ENCODE peak calls at places on chromosomes 2 and 18, in seven cellular contexts. Q is HFFc6, T is GM13977, P is esophagus squamous epithelium, D is astrocyte of the spinal cord, N is GM10248, K is esophagus muscularis mucosa. J is an unnamed sample.

GRCh38 chr2:172228177-172228785 is 125.6 kb upstream of the DLX2 start:
- DNase-seq in P (no peak), T (no peak), D (no peak), Q (no peak), K (no peak), N (no peak), J (no peak)

GRCh38 chr2:181038796-181039195 is 58.4 kb downstream of the UBE2E3 start:
- DNase-seq in D (no peak), P (no peak), N (no peak), T (no peak), Q (peak; percentile 20), K (no peak), J (no peak)

GRCh38 chr2:138716183-138716582 is 64.0 kb downstream of the NXPH2 start:
- DNase-seq in K (peak; percentile 60), Q (no peak), P (no peak), T (peak; percentile 9), N (peak; percentile 18), D (no peak), J (no peak)

GRCh38 chr2:195580156-195580555 is 76.9 kb upstream of the SLC39A10 start:
- DNase-seq in T (no peak), K (no peak), P (no peak), D (no peak), N (no peak), Q (no peak), J (no peak)

GRCh38 chr18:26863122-26863879 is 2.2 kb downstream of the AQP4 start:
- DNase-seq in N (no peak), T (no peak), P (no peak), D (no peak), K (no peak), Q (no peak), J (no peak)

GRCh38 chr2:36456227-36456788 is 100.7 kb downstream of the CRIM1 start:
- DNase-seq in N (no peak), T (no peak), P (no peak), D (peak; percentile 70), Q (peak; percentile 51), K (no peak), J (no peak)

GRCh38 chr2:217794133-217794986 is 208.4 kb downstream of the TNS1 start:
- DNase-seq in P (no peak), N (peak; percentile 4), T (peak; percentile 3), D (no peak), Q (no peak), K (peak; percentile 88), J (no peak)

GRCh38 chr18:48800479-48800876 is 150.3 kb downstream of the SMAD7 start:
- DNase-seq in Q (no peak), D (no peak), P (no peak), T (no peak), N (no peak), K (no peak), J (no peak)

GRCh38 chr2:147030966-147031760 is 813.7 kb upstream of the ACVR2A start:
- DNase-seq in K (no peak), P (no peak), N (no peak), Q (no peak), D (peak; percentile 92), T (no peak), J (no peak)

DNA sequence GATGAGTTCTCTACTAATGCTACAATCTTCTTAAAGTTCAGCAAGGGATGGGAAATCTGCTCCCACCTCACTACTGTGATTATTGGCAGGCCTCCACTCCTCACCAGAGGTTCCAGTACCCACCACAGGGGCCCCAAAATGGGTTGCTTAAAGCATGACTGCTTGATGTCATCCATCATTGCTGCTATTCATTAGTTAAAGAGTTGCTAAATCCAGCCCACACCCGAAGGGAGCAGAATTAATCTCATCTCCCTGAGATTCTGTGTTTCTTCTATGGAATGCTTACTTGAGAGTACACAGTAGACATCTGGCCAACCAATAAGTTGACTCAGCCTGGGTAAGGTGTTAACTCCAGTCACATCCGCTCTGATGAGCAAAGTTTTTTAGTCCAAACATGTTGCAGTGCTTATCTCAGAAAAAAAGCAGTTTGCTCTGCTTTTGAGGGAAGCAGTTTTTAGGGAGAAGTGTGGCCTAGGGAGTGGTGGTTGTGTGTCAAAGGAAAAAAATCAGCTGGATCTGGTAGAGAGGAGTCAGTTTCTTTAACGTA is 690.2 kb upstream of the POU3F3 start:
- DNase-seq in D (peak; percentile 15), K (no peak), Q (no peak), N (no peak), P (no peak), T (no peak), J (no peak)
- TF ChIP-seq CTCF in D (no peak), K (no peak), Q (no peak), N (no peak), P (no peak), T (no peak), J (no peak)

DNA sequence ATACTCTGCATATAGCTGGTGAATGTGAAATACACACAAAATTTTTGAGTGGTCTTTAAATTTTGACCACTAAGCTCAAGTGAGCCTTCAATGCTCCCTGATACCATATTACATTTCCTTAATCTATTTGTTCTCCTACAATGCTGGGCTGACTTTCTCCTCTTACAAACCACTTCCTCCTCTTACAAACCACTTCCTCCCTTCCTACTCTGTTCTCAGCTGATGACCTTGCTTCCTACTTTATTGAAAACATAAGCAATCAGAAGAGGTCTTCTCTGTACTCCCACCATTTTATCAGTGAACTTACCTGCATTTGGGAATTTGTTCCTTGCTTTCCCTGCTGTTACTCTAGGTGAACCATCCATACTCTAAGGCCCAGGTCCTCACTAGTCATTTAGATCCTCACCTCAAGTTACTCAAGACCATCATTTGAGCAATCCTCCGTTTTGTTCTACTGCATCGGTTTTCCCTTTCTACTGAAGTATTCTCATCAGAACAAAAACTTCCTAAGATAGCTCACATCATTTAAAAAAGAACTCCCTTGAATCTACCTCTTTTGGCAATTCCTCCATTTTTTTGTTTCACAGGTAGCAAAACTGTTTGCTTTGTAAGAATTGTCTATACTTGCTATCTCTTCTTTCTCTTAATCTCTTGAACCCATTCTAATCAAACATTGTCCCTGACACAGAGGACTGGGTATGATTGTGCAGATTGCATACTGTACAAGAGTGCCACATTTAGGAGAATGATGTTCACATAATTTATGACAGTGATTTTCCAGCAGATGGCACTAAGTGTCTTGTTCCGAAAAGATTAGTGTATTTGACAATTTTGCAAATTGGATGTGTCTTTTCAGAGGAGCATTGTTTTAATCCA is 96.5 kb downstream of the EPB41L5 start:
- DNase-seq in N (peak; percentile 28), K (no peak), Q (peak; percentile 55), T (peak; percentile 39), P (no peak), D (peak; percentile 58), J (no peak)
- TF ChIP-seq CTCF in N (peak; percentile 59), K (peak; percentile 39), Q (peak; percentile 78), T (peak; percentile 49), P (no peak), D (peak; percentile 31), J (peak; percentile 54)

GRCh38 chr2:19600506-19600905 is 242.1 kb upstream of the OSR1 start:
- DNase-seq in D (no peak), K (no peak), T (no peak), N (no peak), Q (no peak), P (no peak), J (no peak)
- TF ChIP-seq CTCF in D (no peak), K (no peak), T (no peak), N (no peak), Q (peak; percentile 34), P (no peak), J (no peak)

GRCh38 chr18:58615150-58616132 is 13.4 kb downstream of the ALPK2 start:
- DNase-seq in Q (no peak), P (no peak), T (peak; percentile 61), K (no peak), D (no peak), N (peak; percentile 49), J (peak; percentile 89)

GRCh38 chr18:58609536-58609993 is 19.3 kb downstream of the ALPK2 start:
- DNase-seq in K (no peak), N (peak; percentile 48), T (no peak), D (no peak), P (no peak), Q (no peak), J (peak; percentile 25)

GRCh38 chr18:58612239-58613055 is 16.4 kb downstream of the ALPK2 start:
- DNase-seq in T (no peak), D (no peak), N (no peak), K (no peak), Q (no peak), P (no peak), J (no peak)

GRCh38 chr18:58608216-58608615 is 20.7 kb downstream of the ALPK2 start:
- DNase-seq in T (no peak), K (no peak), P (no peak), Q (no peak), N (no peak), D (no peak), J (no peak)

GRCh38 chr18:58611471-58612131 is 17.3 kb downstream of the ALPK2 start:
- DNase-seq in N (no peak), P (no peak), D (peak; percentile 73), Q (peak; percentile 25), K (no peak), T (no peak), J (no peak)
- TF ChIP-seq CTCF in N (no peak), P (no peak), D (no peak), Q (no peak), K (no peak), T (no peak), J (no peak)

GRCh38 chr2:16713011-16713423 is 47.4 kb upstream of the CYRIA start:
- DNase-seq in D (no peak), N (no peak), Q (no peak), P (no peak), K (no peak), T (peak; percentile 35), J (no peak)

GRCh38 chr2:16707014-16707413 is 41.4 kb upstream of the CYRIA start:
- DNase-seq in P (no peak), T (no peak), K (no peak), N (no peak), D (no peak), Q (no peak), J (no peak)

GRCh38 chr2:16709769-16710168 is 44.1 kb upstream of the CYRIA start:
- DNase-seq in D (no peak), T (no peak), Q (no peak), N (no peak), P (no peak), K (no peak), J (no peak)

DNA sequence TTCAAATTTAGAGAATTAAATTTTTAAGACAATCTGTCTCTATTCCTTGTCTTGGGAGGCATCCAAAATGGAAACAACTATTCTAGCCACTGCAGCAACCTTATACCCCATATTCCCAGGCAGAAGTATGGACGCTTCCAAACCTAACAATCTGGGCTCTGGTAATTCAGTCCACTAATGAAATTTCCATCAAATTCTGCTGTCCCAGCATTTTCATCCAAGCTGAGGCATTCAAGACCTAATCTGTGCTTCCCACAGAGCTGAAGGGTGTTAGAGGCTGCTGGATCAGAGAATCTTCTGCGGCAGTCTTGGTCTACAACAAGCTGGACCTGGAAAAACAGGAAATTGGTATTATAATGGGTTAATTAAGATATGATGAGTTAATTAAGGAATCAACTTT is 42.5 kb upstream of the CYRIA start:
- DNase-seq in T (no peak), N (no peak), D (no peak), K (no peak), P (no peak), Q (no peak), J (no peak)
- TF ChIP-seq CTCF in T (no peak), N (no peak), D (no peak), K (no peak), P (no peak), Q (no peak), J (no peak)